ENCODE peak calls at places on chromosome 22, in nine cellular contexts. P is HTR-8/SVneo; G is CD4-positive, CD25-positive, alpha-beta regulatory T cell; D is HCEC 1CT; E is astrocyte of the hippocampus; N is A172; J is cardiac muscle cell; B is stromal cell of bone marrow; W is hepatocyte. U is an unnamed sample.

GRCh38 chr22:30000566-30000965 is 79.7 kb upstream of the HORMAD2 start:
- DNase-seq in P (no peak), G (no peak), J (no peak), N (no peak), B (no peak), D (no peak), E (peak; percentile 57), W (no peak), U (no peak)

GRCh38 chr22:49575703-49576081 is 252.0 kb downstream of the BRD1 start:
- DNase-seq in W (no peak), E (no peak), P (no peak), B (no peak), G (no peak), N (no peak), J (no peak), D (no peak), U (no peak)

GRCh38 chr22:44448271-44448780 is 49.7 kb downstream of the RTL6 start:
- DNase-seq in D (peak; percentile 85), N (peak; percentile 86), G (no peak), E (peak; percentile 98), P (peak; percentile 72), B (peak; percentile 93), W (peak; percentile 73), J (peak; percentile 97), U (no peak)

GRCh38 chr22:22047266-22047665 is 64.7 kb upstream of the TOP3B start:
- DNase-seq in N (no peak), P (no peak), G (no peak), J (no peak), E (no peak), D (no peak), W (no peak), B (no peak), U (no peak)

GRCh38 chr22:30882974-30883533 is 85.5 kb downstream of the MORC2 start:
- DNase-seq in W (no peak), G (no peak), N (no peak), P (no peak), J (no peak), B (no peak), E (no peak), D (no peak), U (no peak)

GRCh38 chr22:36755316-36755715 is 20.6 kb downstream of the IFT27 start:
- DNase-seq in J (no peak), B (no peak), N (no peak), G (no peak), D (no peak), W (no peak), E (no peak), P (no peak), U (no peak)

GRCh38 chr22:32354360-32355351 is 3.0 kb upstream of the RFPL3 start:
- DNase-seq in G (no peak), W (no peak), J (peak; percentile 31), B (peak; percentile 2), P (peak; percentile 6), D (no peak), N (peak; percentile 40), E (peak; percentile 33), U (no peak)

GRCh38 chr22:39545310-39546063 is 12.9 kb upstream of the RPS19BP1 start:
- DNase-seq in J (peak; percentile 61), W (peak; percentile 77), N (no peak), G (peak; percentile 46), D (no peak), P (no peak), B (no peak), E (peak; percentile 70), U (no peak)

GRCh38 chr22:18012528-18012927 is 11.8 kb downstream of the MICAL3 start:
- DNase-seq in D (peak; percentile 50), E (peak; percentile 56), W (peak; percentile 60), B (no peak), J (no peak), G (no peak), P (no peak), N (no peak), U (no peak)

GRCh38 chr22:50674606-50675552 is 2.3 kb downstream of the SHANK3 start:
- DNase-seq in D (no peak), G (no peak), E (peak; percentile 66), N (peak; percentile 11), P (no peak), B (no peak), W (peak; percentile 84), J (peak; percentile 38), U (no peak)

GRCh38 chr22:36052505-36052941 is 23.9 kb upstream of the RBFOX2 start:
- DNase-seq in E (peak; percentile 35), W (peak; percentile 57), J (no peak), B (no peak), P (no peak), N (peak; percentile 67), D (peak; percentile 63), G (no peak), U (no peak)